ENCODE peak calls at places on chromosomes 2 and 18, in eight cellular contexts. T is ACHN; K is caudate nucleus; G is Daoy; X is AG08395; D is HEK293T; Z is activated CD8-positive, alpha-beta memory T cell treated with anti-CD3 and anti-CD28 coated beads, Interleukin-2, amount 50 U/mL, for 48 hours; M is activated T-cell treated with anti-CD3 and anti-CD28 coated beads for 1 hour. I is an unnamed sample.

GRCh38 chr2:209471037-209471436 is 47.2 kb downstream of the MAP2 start:
- DNase-seq in M (no peak), T (no peak), K (no peak), D (no peak), Z (no peak), X (peak), G (no peak), I (no peak)

GRCh38 chr2:98558852-98559530 is 49.3 kb downstream of the COA5 start:
- DNase-seq in T (no peak), K (no peak), Z (no peak), X (no peak), G (no peak), M (no peak), D (no peak), I (no peak)

GRCh38 chr2:175167076-175167791 is 769 bp downstream of the ATF2 start:
- DNase-seq in Z (no peak), D (peak), M (peak), T (peak), K (no peak), X (peak), G (peak), I (no peak)

GRCh38 chr2:107988108-107988507 is 1.8 kb downstream of the SLC5A7 start:
- DNase-seq in Z (no peak), X (no peak), D (no peak), T (no peak), K (no peak), M (no peak), G (no peak), I (no peak)

GRCh38 chr18:3585656-3586509 is 135.9 kb downstream of the TGIF1 start:
- DNase-seq in T (peak), D (peak), K (peak), X (peak), G (peak), Z (peak), M (peak), I (peak)

GRCh38 chr18:2293109-2293839 is 278.0 kb downstream of the METTL4 start:
- DNase-seq in G (no peak), X (no peak), K (no peak), D (no peak), T (no peak), M (no peak), Z (no peak), I (peak)

GRCh38 chr2:226849349-226849748 is 13.5 kb downstream of the RHBDD1 start:
- DNase-seq in M (no peak), D (no peak), G (no peak), K (no peak), T (no peak), Z (no peak), X (no peak), I (no peak)

GRCh38 chr2:146734042-146734715 is 1110.7 kb upstream of the ACVR2A start:
- DNase-seq in Z (no peak), M (no peak), T (peak), D (peak), X (peak), G (no peak), K (no peak), I (no peak)

GRCh38 chr2:160278889-160279196 is 78.8 kb upstream of the ITGB6 start:
- DNase-seq in Z (no peak), D (no peak), X (no peak), K (no peak), M (no peak), T (peak), G (no peak), I (no peak)

GRCh38 chr2:140596447-140596846 is 1534.4 kb downstream of the LRP1B start:
- DNase-seq in X (no peak), D (no peak), M (no peak), G (no peak), Z (no peak), K (no peak), T (no peak), I (no peak)

I was measured in islet precursor cell.